ENCODE peak calls at places on chromosome 19, in ten cellular contexts. B is GOT3; O is activated CD4-positive, CD25-positive, alpha-beta regulatory T cell treated with anti-CD3 and anti-CD28 coated beads, Interleukin-2, amount 50 U/mL, for 72 hours; T is endothelial cell; J is activated T-cell treated with anti-CD3 and anti-CD28 coated beads for 1 hour; E is NCI-H146; F is ovary; A is prostate gland; V is T-helper 2 cell; Q is AG09309. S is an unnamed sample.

GRCh38 chr19:46678110-46678732 is 17.2 kb upstream of the DACT3 start:
- DNase-seq in E (no peak), B (no peak), O (peak), A (no peak), Q (no peak), T (peak), J (peak), V (peak), F (no peak), S (no peak)

GRCh38 chr19:35459414-35460082 is 11.5 kb downstream of the FFAR2 start:
- DNase-seq in E (no peak), Q (no peak), V (no peak), O (no peak), J (no peak), B (no peak), F (peak), T (no peak), A (no peak), S (no peak)

GRCh38 chr19:45153339-45154063 is 7.3 kb downstream of the NKPD1 start:
- DNase-seq in E (peak), F (peak), A (no peak), O (peak), J (no peak), T (peak), V (peak), B (no peak), Q (no peak), S (peak)

GRCh38 chr19:49224856-49225255 is 67.3 kb downstream of the TRPM4 start:
- DNase-seq in B (no peak), Q (no peak), J (no peak), E (peak), A (peak), V (no peak), O (no peak), T (peak), F (no peak), S (no peak)

GRCh38 chr19:31583148-31583547 is 233.9 kb upstream of the TSHZ3 start:
- DNase-seq in O (no peak), T (no peak), A (no peak), J (no peak), B (no peak), F (no peak), V (no peak), Q (no peak), E (no peak), S (no peak)

GRCh38 chr19:19774354-19775033 is 41.6 kb upstream of the ZNF14 start:
- DNase-seq in F (no peak), O (no peak), B (no peak), V (no peak), J (no peak), E (peak), Q (no peak), T (no peak), A (no peak), S (no peak)

GRCh38 chr19:45468159-45468651 is 409 bp downstream of the FOSB start:
- DNase-seq in V (peak), O (peak), B (peak), A (no peak), E (no peak), J (no peak), F (no peak), Q (no peak), T (no peak), S (no peak)

GRCh38 chr19:48724796-48725753 is 5.5 kb upstream of the MAMSTR start:
- DNase-seq in J (no peak), O (no peak), B (no peak), Q (no peak), A (no peak), E (peak), F (peak), T (peak), V (no peak), S (peak)

GRCh38 chr19:1173160-1173844 is 766 bp downstream of the SBNO2 start:
- DNase-seq in V (no peak), T (peak), O (no peak), B (no peak), F (peak), A (no peak), Q (no peak), E (peak), J (no peak), S (no peak)

GRCh38 chr19:15488489-15489226 is 9.4 kb upstream of the PGLYRP2 start:
- DNase-seq in V (no peak), B (no peak), A (no peak), O (no peak), E (no peak), J (no peak), F (no peak), T (no peak), Q (no peak), S (no peak)

GRCh38 chr19:33446156-33446917 is 72.8 kb downstream of the CEBPG start:
- DNase-seq in V (no peak), O (no peak), B (no peak), F (no peak), Q (no peak), J (no peak), E (no peak), T (no peak), A (no peak), S (no peak)

GRCh38 chr19:47243364-47243775 is 12.4 kb upstream of the BBC3 start:
- DNase-seq in F (no peak), Q (no peak), O (no peak), B (no peak), A (no peak), E (no peak), J (no peak), T (no peak), V (no peak), S (no peak)

GRCh38 chr19:42279902-42280760 is 11.1 kb downstream of the CIC start:
- DNase-seq in E (peak), B (peak), O (peak), T (peak), Q (peak), A (peak), F (peak), V (peak), J (peak), S (peak)

GRCh38 chr19:43784981-43785808 is 4.4 kb upstream of the KCNN4 start:
- DNase-seq in Q (no peak), A (peak), T (peak), J (no peak), B (peak), V (peak), O (peak), E (peak), F (peak), S (peak)

GRCh38 chr19:17336872-17337674 is at the start of gene GTPBP3:
- DNase-seq in T (peak), O (peak), F (peak), Q (peak), A (peak), E (peak), V (peak), J (peak), B (peak), S (peak)

GRCh38 chr19:55581828-55582223 is 1.2 kb upstream of the ZNF579 start:
- DNase-seq in A (no peak), V (no peak), O (no peak), Q (no peak), E (peak), B (no peak), J (no peak), F (no peak), T (no peak), S (no peak)

GRCh38 chr19:46393456-46394397 is 19.6 kb downstream of the CCDC8 start:
- DNase-seq in V (no peak), E (no peak), A (no peak), F (no peak), O (no peak), B (no peak), J (no peak), T (no peak), Q (no peak), S (no peak)

GRCh38 chr19:46976845-46977320 is 42.8 kb upstream of the NPAS1 start:
- DNase-seq in O (no peak), B (no peak), A (no peak), V (no peak), F (no peak), Q (peak), E (no peak), J (no peak), T (no peak), S (no peak)

GRCh38 chr19:45187421-45188100 is 9.0 kb downstream of the BLOC1S3 start:
- DNase-seq in V (no peak), E (peak), O (no peak), T (no peak), Q (no peak), F (no peak), B (no peak), A (no peak), J (no peak), S (no peak)

GRCh38 chr19:18737337-18737953 is 53.7 kb downstream of the COMP start:
- DNase-seq in E (no peak), Q (no peak), B (no peak), T (no peak), J (no peak), O (no peak), V (no peak), A (no peak), F (no peak), S (no peak)

GRCh38 chr19:12769689-12770088 is 5.7 kb downstream of the HOOK2 start:
- DNase-seq in E (no peak), A (no peak), V (peak), Q (no peak), J (no peak), F (no peak), T (no peak), B (no peak), O (peak), S (no peak)

GRCh38 chr19:18514800-18515682 is 6.8 kb downstream of the ELL start:
- DNase-seq in V (no peak), B (no peak), O (no peak), E (peak), F (peak), Q (no peak), T (no peak), J (no peak), A (no peak), S (no peak)

GRCh38 chr19:16386619-16387240 is 62.1 kb downstream of the KLF2 start:
- DNase-seq in Q (peak), E (no peak), J (peak), B (no peak), T (peak), O (no peak), F (peak), V (peak), A (peak), S (no peak)

GRCh38 chr19:6211632-6212402 is 68.0 kb downstream of the MLLT1 start:
- DNase-seq in B (no peak), A (no peak), Q (no peak), V (no peak), T (no peak), F (no peak), O (no peak), E (no peak), J (no peak), S (no peak)

GRCh38 chr19:16351133-16351809 is 26.6 kb downstream of the KLF2 start:
- DNase-seq in B (no peak), O (no peak), F (no peak), T (no peak), E (no peak), A (no peak), Q (no peak), J (no peak), V (no peak), S (no peak)

GRCh38 chr19:6414793-6415591 is 9.6 kb downstream of the KHSRP start:
- DNase-seq in A (no peak), B (no peak), V (no peak), T (no peak), F (no peak), E (no peak), O (no peak), Q (no peak), J (no peak), S (no peak)

GRCh38 chr19:42254083-42254849 is 662 bp downstream of the ERF start:
- DNase-seq in E (peak), Q (no peak), B (no peak), T (peak), J (peak), F (peak), V (peak), O (peak), A (peak), S (peak)

GRCh38 chr19:8302734-8303133 is 5.4 kb downstream of the CD320 start:
- DNase-seq in O (peak), T (peak), V (no peak), B (no peak), F (peak), E (no peak), J (no peak), A (no peak), Q (no peak), S (no peak)

GRCh38 chr19:24140099-24140498 is 53.1 kb downstream of the ZNF254 start:
- DNase-seq in B (no peak), F (no peak), E (no peak), Q (peak), J (no peak), O (no peak), A (no peak), V (no peak), T (no peak), S (no peak)

S was measured in substantia nigra.